ENCODE peak calls at places on chromosomes 1 and 21, in ten cellular contexts. J, H, U, I, K, T, S, Q, D and X are unnamed samples.

GRCh38 chr1:206834711-206835110 is 30.7 kb upstream of the IL20 start:
- DNase-seq in H (no peak), S (no peak), Q (no peak), I (no peak), J (peak), D (peak), T (no peak), K (no peak), U (no peak), X (no peak)

GRCh38 chr1:201026234-201026633 is 2.7 kb upstream of the KIF21B start:
- DNase-seq in S (no peak), U (no peak), H (no peak), Q (no peak), J (no peak), I (no peak), D (no peak), K (no peak), T (no peak), X (no peak)

GRCh38 chr1:245860681-245861552 is 646.2 kb downstream of the SMYD3 start:
- DNase-seq in S (no peak), T (no peak), D (no peak), H (peak), I (no peak), U (no peak), J (peak), K (no peak), Q (no peak), X (no peak)

GRCh38 chr1:43978551-43979260 is at the start of gene B4GALT2:
- DNase-seq in Q (no peak), D (no peak), K (no peak), J (peak), I (peak), U (no peak), H (no peak), S (no peak), T (peak), X (peak)

GRCh38 chr1:89259283-89259971 is 13.2 kb downstream of the GBP5 start:
- DNase-seq in Q (no peak), I (no peak), S (peak), U (no peak), J (no peak), H (no peak), K (no peak), D (no peak), T (no peak), X (no peak)

GRCh38 chr1:25621876-25622275 is 5.3 kb downstream of the MAN1C1 start:
- DNase-seq in S (no peak), I (no peak), K (no peak), Q (no peak), D (no peak), U (no peak), J (no peak), H (no peak), T (no peak), X (no peak)

GRCh38 chr1:85597709-85598108 is 17.1 kb downstream of the CCN1 start:
- DNase-seq in D (no peak), T (no peak), U (no peak), I (no peak), J (no peak), Q (no peak), K (no peak), H (no peak), S (no peak), X (no peak)

GRCh38 chr1:209929751-209930150 is 8.3 kb upstream of the SYT14 start:
- DNase-seq in T (no peak), J (peak), S (no peak), Q (no peak), K (no peak), D (no peak), H (no peak), U (no peak), I (no peak), X (no peak)

GRCh38 chr1:47533176-47534039 is 95.6 kb downstream of the FOXD2 start:
- DNase-seq in D (peak), H (peak), Q (no peak), T (peak), I (peak), J (peak), S (no peak), K (no peak), U (no peak), X (no peak)

GRCh38 chr1:53046930-53047329 is 15.1 kb upstream of the PODN start:
- DNase-seq in K (no peak), T (peak), J (peak), H (peak), D (no peak), U (no peak), S (no peak), Q (no peak), I (no peak), X (no peak)

GRCh38 chr1:220747426-220748090 is 564 bp upstream of the MTARC2 start:
- DNase-seq in T (no peak), K (no peak), S (no peak), D (no peak), I (no peak), J (no peak), U (no peak), Q (no peak), H (no peak), X (no peak)

GRCh38 chr1:231170875-231171274 is 9.0 kb downstream of the TRIM67 start:
- DNase-seq in S (no peak), Q (no peak), D (no peak), K (no peak), I (no peak), U (no peak), H (no peak), T (no peak), J (no peak), X (no peak)
- H3K27ac ChIP-seq in S (no peak), Q (no peak), D (no peak), K (no peak), I (no peak), U (no peak), H (no peak), T (no peak), J (no peak), X (no peak)

DNA sequence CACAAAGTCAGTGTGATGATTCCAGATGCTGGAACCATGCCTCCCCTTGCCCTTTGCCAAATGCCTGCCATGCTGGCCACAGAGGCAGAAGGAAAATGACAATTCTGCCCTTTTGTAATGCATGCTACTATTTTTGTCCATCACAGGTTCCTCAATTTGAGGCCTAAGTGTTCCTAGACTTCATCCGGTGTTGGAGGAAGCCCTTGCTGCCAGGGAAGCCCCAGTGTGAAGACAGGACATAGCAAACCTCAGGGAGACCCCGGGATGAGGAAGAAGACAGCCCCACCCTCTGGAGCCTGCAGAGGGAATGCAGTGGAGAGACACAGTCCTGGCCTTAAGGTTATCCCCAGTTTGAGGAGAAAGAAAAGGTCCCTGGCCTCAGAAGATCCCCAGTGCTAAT is 14.4 kb downstream of the PRR9 start:
- DNase-seq in Q (no peak), H (no peak), S (no peak), J (no peak), I (no peak), D (no peak), U (no peak), T (no peak), K (no peak), X (no peak)
- H3K27ac ChIP-seq in Q (no peak), H (no peak), S (no peak), J (no peak), I (no peak), D (no peak), U (peak), T (no peak), K (no peak), X (no peak)

GRCh38 chr1:17554966-17555365 is 15.5 kb downstream of the ARHGEF10L start:
- DNase-seq in J (no peak), H (no peak), I (no peak), U (no peak), Q (no peak), D (no peak), S (no peak), T (no peak), K (no peak), X (no peak)
- H3K27ac ChIP-seq in J (no peak), H (no peak), I (no peak), U (peak), Q (no peak), D (no peak), S (no peak), T (no peak), K (no peak), X (no peak)

GRCh38 chr1:171751208-171751607 is 9.3 kb upstream of the VAMP4 start:
- DNase-seq in H (no peak), J (no peak), U (no peak), T (no peak), S (no peak), D (no peak), K (no peak), I (no peak), Q (no peak), X (no peak)
- H3K27ac ChIP-seq in H (no peak), J (no peak), U (no peak), T (no peak), S (no peak), D (no peak), K (no peak), I (no peak), Q (no peak), X (no peak)

GRCh38 chr1:32554288-32554687 is 15.1 kb downstream of the ZBTB8A start:
- DNase-seq in K (no peak), T (no peak), Q (no peak), J (no peak), D (no peak), H (no peak), S (no peak), I (no peak), U (no peak), X (no peak)

GRCh38 chr1:32546611-32547010 is 7.4 kb downstream of the ZBTB8A start:
- DNase-seq in H (no peak), Q (no peak), U (no peak), I (no peak), S (no peak), T (no peak), D (no peak), J (no peak), K (no peak), X (no peak)

DNA sequence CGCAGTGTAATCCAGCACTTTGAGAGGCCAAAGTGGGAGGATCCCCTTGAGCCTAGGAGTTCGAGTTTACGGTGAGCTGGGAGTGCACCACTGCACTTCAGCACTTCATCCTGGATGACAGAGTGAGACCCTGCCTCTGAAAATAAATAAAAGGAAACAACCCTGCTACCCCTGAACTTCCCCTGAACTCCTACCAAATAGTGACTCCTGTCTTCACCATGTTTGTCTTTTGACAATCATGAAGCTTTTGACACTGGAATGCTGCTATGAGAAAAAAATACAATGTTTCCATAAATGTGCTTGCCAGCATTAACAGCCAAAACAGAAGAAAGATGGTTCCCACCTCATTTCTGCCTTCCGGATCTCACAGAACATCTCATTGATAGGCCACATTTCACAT is 10.4 kb downstream of the ZBTB8A start:
- DNase-seq in U (no peak), I (no peak), Q (no peak), J (no peak), H (no peak), D (no peak), K (no peak), S (no peak), T (no peak), X (no peak)
- H3K27ac ChIP-seq in U (no peak), I (no peak), Q (no peak), J (no peak), H (no peak), D (no peak), K (no peak), S (no peak), T (no peak), X (no peak)

GRCh38 chr1:101992816-101993575 is 3.7 kb downstream of the OLFM3 start:
- DNase-seq in J (no peak), H (no peak), K (no peak), T (no peak), U (no peak), Q (no peak), I (no peak), S (no peak), D (no peak), X (no peak)
- H3K27ac ChIP-seq in J (no peak), H (no peak), K (no peak), T (no peak), U (no peak), Q (no peak), I (no peak), S (no peak), D (no peak), X (no peak)

DNA sequence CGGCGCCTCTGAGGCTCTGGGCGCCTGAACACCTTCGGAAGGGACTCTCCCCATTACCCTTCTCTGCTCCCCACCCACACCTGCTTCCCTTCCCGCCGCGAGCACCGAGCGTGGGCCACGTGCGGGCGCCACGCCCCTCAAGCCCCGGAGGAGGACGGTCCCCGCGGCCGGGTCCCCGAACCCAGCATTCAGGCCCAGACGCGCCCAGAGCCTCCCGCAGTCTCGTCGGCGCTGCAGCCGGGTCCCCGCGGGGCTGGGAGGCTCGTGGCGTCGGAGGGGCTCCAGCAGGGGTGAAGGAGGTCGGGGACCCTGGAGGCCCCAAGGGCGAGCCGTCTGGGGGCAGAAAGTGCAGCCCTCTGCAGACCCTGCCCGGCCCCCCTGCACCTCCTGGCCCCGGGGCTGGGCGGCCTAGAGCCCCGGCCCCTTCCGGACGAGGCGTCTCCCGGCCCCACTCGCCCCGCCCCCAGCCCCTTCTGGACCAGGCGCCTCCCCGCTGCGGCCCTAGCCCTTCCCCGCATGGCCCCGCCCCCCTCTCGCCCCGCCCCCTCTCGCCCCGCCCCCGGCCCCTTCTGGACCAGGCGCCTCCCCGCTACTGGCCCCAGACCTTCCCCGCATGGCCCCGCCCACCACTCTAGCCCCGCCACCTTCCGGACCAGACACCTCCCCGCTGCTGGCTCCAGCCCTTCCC is 378 bp upstream of the SMIM1 start:
- DNase-seq in S (peak), K (peak), H (peak), Q (peak), D (peak), U (peak), T (peak), J (peak), I (peak), X (peak)
- H3K27ac ChIP-seq in S (no peak), K (peak), H (no peak), Q (no peak), D (peak), U (peak), T (peak), J (no peak), I (peak), X (peak)

GRCh38 chr21:32459972-32460371 is 47.5 kb downstream of the EVA1C start:
- DNase-seq in D (no peak), H (no peak), U (no peak), I (no peak), J (peak), Q (no peak), S (no peak), T (no peak), K (no peak), X (no peak)

GRCh38 chr21:32457360-32457840 is 44.9 kb downstream of the EVA1C start:
- DNase-seq in T (peak), Q (no peak), K (peak), H (no peak), U (no peak), S (no peak), D (peak), J (peak), I (peak), X (no peak)

GRCh38 chr21:32455548-32455947 is 43.0 kb downstream of the EVA1C start:
- DNase-seq in U (no peak), S (no peak), J (no peak), I (no peak), T (no peak), D (no peak), K (no peak), Q (no peak), H (no peak), X (no peak)

GRCh38 chr21:32456497-32456918 is 44.0 kb downstream of the EVA1C start:
- DNase-seq in H (peak), U (no peak), D (peak), I (no peak), S (no peak), T (no peak), K (no peak), Q (no peak), J (peak), X (no peak)

GRCh38 chr21:32457962-32458361 is 45.5 kb downstream of the EVA1C start:
- DNase-seq in J (no peak), D (no peak), Q (no peak), I (no peak), T (no peak), H (no peak), K (no peak), U (no peak), S (no peak), X (no peak)
- H3K27ac ChIP-seq in J (no peak), D (no peak), Q (no peak), I (no peak), T (peak), H (no peak), K (no peak), U (peak), S (no peak), X (no peak)

GRCh38 chr1:232591344-232591743 is 38.6 kb downstream of the SIPA1L2 start:
- DNase-seq in S (no peak), D (no peak), J (no peak), K (no peak), T (no peak), U (no peak), I (no peak), Q (no peak), H (no peak), X (no peak)
- H3K27ac ChIP-seq in S (no peak), D (no peak), J (no peak), K (no peak), T (peak), U (no peak), I (peak), Q (no peak), H (no peak), X (peak)